ENCODE peak calls at places on chromosomes 16 and 17, in seven cellular contexts. E is adrenal gland, Q is endothelial cell of umbilical vein, C is skeletal muscle cell, S is heart right ventricle, L is heart left ventricle, U is fibroblast of mammary gland. D is an unnamed sample.

GRCh38 chr16:11742041-11742535 is 569 bp downstream of the TXNDC11 start:
- DNase-seq in E (peak), Q (peak), C (no peak), S (peak), L (peak), U (no peak), D (no peak)

GRCh38 chr16:69476920-69477418 is 52.5 kb downstream of the CYB5B start:
- DNase-seq in E (no peak), Q (peak), C (peak), S (no peak), L (no peak), U (peak), D (no peak)

GRCh38 chr17:66778531-66778930 is 56.4 kb upstream of the CACNG5 start:
- DNase-seq in E (no peak), Q (no peak), C (no peak), S (no peak), L (no peak), U (no peak), D (no peak)

GRCh38 chr16:84085271-84085667 is 31.5 kb downstream of the MBTPS1 start:
- DNase-seq in E (no peak), Q (no peak), C (no peak), S (no peak), L (no peak), U (no peak), D (no peak)

GRCh38 chr16:61936522-61936921 is 99.7 kb downstream of the CDH8 start:
- DNase-seq in E (no peak), Q (no peak), C (no peak), S (no peak), L (no peak), U (no peak), D (peak)

GRCh38 chr17:60142872-60143499 is 6.8 kb upstream of the CA4 start:
- DNase-seq in E (peak), Q (peak), C (peak), S (peak), L (peak), U (peak), D (peak)

GRCh38 chr17:8868529-8868951 is 1.1 kb upstream of the PIK3R6 start:
- DNase-seq in E (no peak), Q (no peak), C (no peak), S (no peak), L (no peak), U (no peak), D (no peak)

GRCh38 chr17:51652529-51652928 is 392.2 kb downstream of the UTP18 start:
- DNase-seq in E (no peak), Q (no peak), C (no peak), S (no peak), L (no peak), U (no peak), D (no peak)

GRCh38 chr17:44203731-44204452 is 4.2 kb upstream of the ATXN7L3 start:
- DNase-seq in E (peak), Q (peak), C (no peak), S (no peak), L (no peak), U (peak), D (peak)

GRCh38 chr16:63361032-63361624 is 1324.9 kb upstream of the CDH8 start:
- DNase-seq in E (no peak), Q (peak), C (peak), S (no peak), L (no peak), U (peak), D (peak)

GRCh38 chr17:14919049-14919545 is 346.0 kb downstream of the PMP22 start:
- DNase-seq in E (no peak), Q (no peak), C (no peak), S (no peak), L (no peak), U (no peak), D (no peak)

GRCh38 chr16:64629622-64630021 is 492.2 kb downstream of the CDH11 start:
- DNase-seq in E (no peak), Q (no peak), C (no peak), S (no peak), L (no peak), U (peak), D (no peak)

GRCh38 chr17:63474174-63474913 is 2.5 kb upstream of the ACE start:
- DNase-seq in E (peak), Q (peak), C (no peak), S (peak), L (peak), U (no peak), D (no peak)

GRCh38 chr17:65055708-65056638 is 567 bp downstream of the GNA13 start:
- DNase-seq in E (peak), Q (peak), C (no peak), S (peak), L (peak), U (peak), D (peak)

GRCh38 chr16:84648595-84649510 is 542 bp downstream of the KLHL36 start:
- DNase-seq in E (peak), Q (no peak), C (no peak), S (peak), L (peak), U (no peak), D (peak)

GRCh38 chr17:55198690-55199370 is 65.9 kb upstream of the HLF start:
- DNase-seq in E (no peak), Q (no peak), C (no peak), S (no peak), L (no peak), U (peak), D (no peak)

GRCh38 chr17:48441231-48441711 is 11.3 kb upstream of the SKAP1 start:
- DNase-seq in E (no peak), Q (no peak), C (no peak), S (no peak), L (no peak), U (no peak), D (peak)

GRCh38 chr17:77382356-77382911 is 241.7 kb downstream of the SEC14L1 start:
- DNase-seq in E (no peak), Q (no peak), C (no peak), S (peak), L (no peak), U (no peak), D (no peak)

DNA sequence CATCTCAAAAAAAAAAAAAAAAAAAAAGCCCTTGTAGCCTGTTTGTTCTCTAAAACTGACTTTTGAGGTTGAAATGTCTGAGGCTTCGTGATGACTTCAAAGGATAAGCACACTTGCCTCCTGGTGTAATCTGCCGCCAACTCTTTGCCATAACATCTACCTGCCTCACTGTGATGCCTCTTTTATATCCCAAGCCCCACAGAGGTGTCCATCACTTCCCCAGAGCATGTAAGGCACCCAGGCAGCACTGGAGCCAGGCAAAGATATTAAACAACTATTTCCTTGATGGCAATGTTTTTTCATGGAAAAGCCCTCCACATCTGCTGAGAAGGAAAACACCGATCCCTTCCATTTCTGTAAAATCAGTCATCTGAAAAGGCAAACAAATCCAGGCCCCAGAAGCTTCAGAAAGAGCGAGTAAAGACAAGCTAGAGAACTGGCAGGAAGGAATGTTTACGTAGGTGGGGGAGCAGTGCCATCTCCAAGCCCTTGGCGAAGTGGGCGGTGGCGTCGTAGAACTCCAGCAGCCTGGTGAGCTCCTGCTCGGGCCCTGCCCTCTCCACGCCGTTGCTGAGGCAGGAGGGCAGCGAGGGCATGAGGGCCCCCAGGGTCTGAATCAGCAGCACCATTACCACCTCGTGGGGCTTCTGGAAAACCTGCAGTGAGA is 28.6 kb downstream of the COG7 start:
- DNase-seq in E (no peak), Q (peak), C (no peak), S (no peak), L (no peak), U (no peak), D (no peak)
- H3K4me3 ChIP-seq in E (no peak), Q (no peak), C (no peak), S (no peak), L (no peak), U (no peak), D (no peak)

GRCh38 chr17:50093807-50094206 is 1.3 kb upstream of the PDK2 start:
- DNase-seq in E (no peak), Q (no peak), C (no peak), S (no peak), L (no peak), U (no peak), D (no peak)
- H3K4me3 ChIP-seq in E (no peak), Q (no peak), C (no peak), S (no peak), L (no peak), U (no peak), D (no peak)

DNA sequence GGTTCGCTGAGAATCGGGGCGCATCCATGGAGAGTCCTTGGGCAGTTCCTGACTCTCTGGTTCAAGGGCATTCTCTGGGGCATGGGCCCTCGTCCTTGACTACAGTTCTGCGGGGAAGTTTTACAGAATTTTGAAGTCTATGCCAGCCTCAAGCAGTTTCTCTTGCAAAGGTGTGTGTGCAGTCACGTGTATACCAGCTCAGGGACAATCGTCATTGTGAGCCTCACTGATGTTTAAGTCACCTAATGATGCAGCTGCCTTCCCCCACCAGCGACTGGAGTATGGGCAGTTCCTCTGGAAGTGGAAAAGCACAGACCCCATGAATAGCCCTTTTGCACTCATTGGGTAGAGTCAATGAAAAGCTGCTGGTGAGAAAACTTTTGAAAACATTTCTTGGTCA is 1.3 kb downstream of the PLCG2 start:
- DNase-seq in E (no peak), Q (no peak), C (no peak), S (no peak), L (no peak), U (no peak), D (no peak)
- H3K4me3 ChIP-seq in E (no peak), Q (no peak), C (no peak), S (peak), L (peak), U (no peak), D (peak)

GRCh38 chr16:86514656-86515376 is 4.5 kb downstream of the FOXF1 start:
- DNase-seq in E (no peak), Q (no peak), C (no peak), S (no peak), L (no peak), U (no peak), D (no peak)
- H3K4me3 ChIP-seq in E (no peak), Q (no peak), C (peak), S (no peak), L (no peak), U (no peak), D (no peak)

D was measured in NB4.